ENCODE peak calls at places on chromosomes 2 and 18, in five cellular contexts. One of them, this sample, is unnamed.

GRCh38 chr2:41998789-41999470 is 48.9 kb upstream of the PKDCC start:
- DNase-seq in GM23338: no peak
- DNase-seq in choroid plexus epithelial cell: no peak
- DNase-seq in tibial artery: peak
- DNase-seq in GM12878: no peak
- DNase-seq in this sample: no peak

GRCh38 chr18:2826581-2826980 is 20.2 kb upstream of the EMILIN2 start:
- DNase-seq in GM23338: peak
- DNase-seq in choroid plexus epithelial cell: peak
- DNase-seq in tibial artery: peak
- DNase-seq in GM12878: no peak
- DNase-seq in this sample: no peak

GRCh38 chr2:233867993-233868532 is at the start of gene MSL3B:
- DNase-seq in GM23338: peak
- DNase-seq in choroid plexus epithelial cell: peak
- DNase-seq in tibial artery: no peak
- DNase-seq in GM12878: no peak
- DNase-seq in this sample: peak

GRCh38 chr2:201904529-201905420 is 98.4 kb downstream of the CDK15 start:
- DNase-seq in GM23338: peak
- DNase-seq in choroid plexus epithelial cell: no peak
- DNase-seq in tibial artery: no peak
- DNase-seq in GM12878: peak
- DNase-seq in this sample: no peak

GRCh38 chr2:219958941-219959340 is 331.5 kb downstream of the SLC4A3 start:
- DNase-seq in GM23338: no peak
- DNase-seq in choroid plexus epithelial cell: no peak
- DNase-seq in tibial artery: no peak
- DNase-seq in GM12878: no peak
- DNase-seq in this sample: no peak

GRCh38 chr2:216057688-216058193 is 23.9 kb downstream of the PECR start:
- DNase-seq in GM23338: peak
- DNase-seq in choroid plexus epithelial cell: peak
- DNase-seq in tibial artery: no peak
- DNase-seq in GM12878: peak
- DNase-seq in this sample: no peak

GRCh38 chr2:224938670-224939309 is 103.5 kb downstream of the DOCK10 start:
- DNase-seq in GM23338: no peak
- DNase-seq in choroid plexus epithelial cell: peak
- DNase-seq in tibial artery: no peak
- DNase-seq in GM12878: no peak
- DNase-seq in this sample: peak

GRCh38 chr18:1018211-1018651 is 113.6 kb downstream of the ADCYAP1 start:
- DNase-seq in GM23338: no peak
- DNase-seq in choroid plexus epithelial cell: peak
- DNase-seq in tibial artery: no peak
- DNase-seq in GM12878: no peak
- DNase-seq in this sample: no peak

GRCh38 chr2:98545591-98545990 is 62.7 kb downstream of the COA5 start:
- DNase-seq in GM23338: no peak
- DNase-seq in choroid plexus epithelial cell: no peak
- DNase-seq in tibial artery: peak
- DNase-seq in GM12878: no peak
- DNase-seq in this sample: no peak

GRCh38 chr2:233769260-233769659 is 8.9 kb upstream of the MROH2A start:
- DNase-seq in GM23338: no peak
- DNase-seq in choroid plexus epithelial cell: no peak
- DNase-seq in tibial artery: no peak
- DNase-seq in GM12878: no peak
- DNase-seq in this sample: no peak

GRCh38 chr2:89834306-89834705 is 1142.8 kb downstream of the RPIA start:
- DNase-seq in GM23338: no peak
- DNase-seq in choroid plexus epithelial cell: no peak
- DNase-seq in tibial artery: no peak
- DNase-seq in GM12878: no peak
- DNase-seq in this sample: no peak

GRCh38 chr2:197929008-197929885 is 124.9 kb downstream of the PLCL1 start:
- DNase-seq in GM23338: no peak
- DNase-seq in choroid plexus epithelial cell: no peak
- DNase-seq in tibial artery: no peak
- DNase-seq in GM12878: no peak
- DNase-seq in this sample: no peak

GRCh38 chr2:60612028-60612427 is 58.6 kb upstream of the BCL11A start:
- DNase-seq in GM23338: no peak
- DNase-seq in choroid plexus epithelial cell: no peak
- DNase-seq in tibial artery: no peak
- DNase-seq in GM12878: no peak
- DNase-seq in this sample: peak

GRCh38 chr2:43459455-43459854 is 136.4 kb downstream of the THADA start:
- DNase-seq in GM23338: no peak
- DNase-seq in choroid plexus epithelial cell: peak
- DNase-seq in tibial artery: no peak
- DNase-seq in GM12878: no peak
- DNase-seq in this sample: no peak

GRCh38 chr18:75209952-75210261 is 690 bp upstream of the TSHZ1 start:
- DNase-seq in GM23338: no peak
- DNase-seq in choroid plexus epithelial cell: no peak
- DNase-seq in tibial artery: no peak
- DNase-seq in GM12878: no peak
- DNase-seq in this sample: no peak
- H3K4me3 ChIP-seq in GM23338: peak
- H3K4me3 ChIP-seq in choroid plexus epithelial cell: peak
- H3K4me3 ChIP-seq in tibial artery: peak
- H3K4me3 ChIP-seq in GM12878: peak
- H3K4me3 ChIP-seq in this sample: peak

DNA sequence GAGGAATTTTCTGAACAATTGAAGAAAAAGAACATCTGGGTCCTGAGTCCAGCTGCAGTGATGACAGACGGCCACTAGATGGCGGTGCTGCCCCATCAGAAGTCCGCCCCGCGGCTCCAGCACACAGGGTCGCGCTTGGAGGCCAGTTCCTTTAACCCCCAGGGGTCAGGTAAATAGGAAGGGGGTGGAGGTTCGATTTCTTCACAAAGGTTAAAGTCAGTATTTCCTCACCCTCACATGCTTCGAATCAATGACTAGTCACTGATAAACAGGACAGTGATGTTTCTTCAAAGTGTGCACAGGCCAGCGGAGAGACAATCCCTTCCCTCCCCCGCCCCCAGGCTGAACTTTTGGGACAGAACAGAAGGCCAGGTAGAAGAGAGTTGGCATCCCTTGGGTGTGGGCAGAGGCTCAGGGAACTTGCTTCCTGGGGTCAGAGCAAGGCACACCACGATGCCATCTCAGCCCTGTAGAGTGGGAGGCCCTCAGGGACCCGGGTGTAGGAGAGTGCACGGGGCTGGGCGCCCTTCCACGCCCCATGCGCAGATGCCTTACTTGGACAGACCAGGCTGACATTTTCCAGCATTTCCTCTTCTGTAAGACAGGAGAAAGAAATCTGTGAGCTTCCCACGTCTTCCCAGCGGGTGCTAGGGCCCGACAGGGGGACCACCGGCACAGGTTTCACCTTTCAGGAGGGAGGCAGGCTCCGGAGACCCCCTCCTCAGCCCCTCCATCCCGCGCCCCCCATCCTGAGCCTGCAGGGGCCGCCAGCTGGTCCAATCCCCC is 722 bp downstream of the APOB start:
- DNase-seq in GM23338: peak
- DNase-seq in choroid plexus epithelial cell: peak
- DNase-seq in tibial artery: peak
- DNase-seq in GM12878: no peak
- DNase-seq in this sample: peak
- H3K4me3 ChIP-seq in GM23338: peak
- H3K4me3 ChIP-seq in choroid plexus epithelial cell: no peak
- H3K4me3 ChIP-seq in tibial artery: peak
- H3K4me3 ChIP-seq in GM12878: no peak
- H3K4me3 ChIP-seq in this sample: no peak

DNA sequence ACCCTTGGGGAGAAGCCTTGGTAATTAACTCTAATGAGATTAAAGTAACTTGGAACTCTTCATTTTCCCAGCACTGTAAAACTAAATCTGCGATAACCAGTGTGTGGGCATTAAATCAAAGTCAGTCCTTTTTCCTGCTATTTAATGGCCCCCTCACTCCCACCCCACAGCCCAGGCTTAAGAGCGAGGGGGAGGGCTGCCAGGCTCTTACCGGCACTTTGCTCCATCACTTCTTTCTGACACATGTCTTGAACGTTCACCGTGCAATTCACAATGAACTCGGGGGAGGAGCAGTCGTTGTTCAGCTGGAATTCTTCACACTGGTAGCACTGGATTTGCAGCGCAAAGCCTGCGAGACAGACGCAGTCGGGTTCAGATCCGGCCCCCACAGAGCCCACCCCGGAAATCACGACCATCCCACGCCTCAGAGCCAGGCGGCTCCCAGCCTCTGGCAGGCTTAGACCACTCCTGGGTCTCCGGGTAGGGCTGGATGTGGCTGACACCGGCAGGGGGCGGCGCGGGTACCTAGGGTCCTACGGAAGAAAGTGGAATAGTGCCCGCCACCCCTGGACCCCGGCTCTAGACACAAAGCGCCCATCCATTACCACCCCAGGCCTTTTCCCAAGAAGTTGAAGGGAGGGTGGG is 1.7 kb downstream of the LYPD1 start:
- DNase-seq in GM23338: peak
- DNase-seq in choroid plexus epithelial cell: no peak
- DNase-seq in tibial artery: no peak
- DNase-seq in GM12878: no peak
- DNase-seq in this sample: no peak
- H3K4me3 ChIP-seq in GM23338: peak
- H3K4me3 ChIP-seq in choroid plexus epithelial cell: peak
- H3K4me3 ChIP-seq in tibial artery: no peak
- H3K4me3 ChIP-seq in GM12878: no peak
- H3K4me3 ChIP-seq in this sample: no peak

GRCh38 chr18:13239557-13239956 is 21.0 kb downstream of the LDLRAD4 start:
- DNase-seq in GM23338: no peak
- DNase-seq in choroid plexus epithelial cell: no peak
- DNase-seq in tibial artery: peak
- DNase-seq in GM12878: no peak
- DNase-seq in this sample: no peak
- H3K4me3 ChIP-seq in GM23338: no peak
- H3K4me3 ChIP-seq in choroid plexus epithelial cell: no peak
- H3K4me3 ChIP-seq in tibial artery: no peak
- H3K4me3 ChIP-seq in GM12878: no peak
- H3K4me3 ChIP-seq in this sample: no peak

DNA sequence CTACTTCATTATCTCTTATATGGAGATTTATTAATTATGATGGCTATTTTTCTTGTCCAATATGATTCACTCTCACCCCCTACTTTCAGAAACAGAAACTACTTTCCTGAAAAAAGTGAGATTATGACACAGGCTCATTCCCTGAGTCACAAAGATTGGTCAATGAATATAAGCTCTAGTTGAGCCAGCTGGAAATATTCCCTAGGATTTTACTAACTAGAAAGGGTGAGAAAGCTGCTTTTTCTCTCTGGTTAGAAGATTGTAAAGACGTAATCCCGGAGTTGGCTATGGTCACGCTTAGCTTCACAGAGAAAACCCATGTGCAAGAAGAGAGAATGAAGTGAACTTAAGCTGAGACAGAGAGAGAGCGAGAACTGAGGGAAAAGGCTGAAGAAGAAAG is 223.7 kb upstream of the SMAD7 start:
- DNase-seq in GM23338: no peak
- DNase-seq in choroid plexus epithelial cell: peak
- DNase-seq in tibial artery: no peak
- DNase-seq in GM12878: no peak
- DNase-seq in this sample: no peak
- H3K4me3 ChIP-seq in GM23338: no peak
- H3K4me3 ChIP-seq in choroid plexus epithelial cell: no peak
- H3K4me3 ChIP-seq in tibial artery: no peak
- H3K4me3 ChIP-seq in GM12878: no peak
- H3K4me3 ChIP-seq in this sample: no peak